ENCODE peak calls at places on chromosomes 16 and 17, in four cellular contexts. One of them, this sample, is unnamed.

GRCh38 chr16:22938647-22939046 is 124.7 kb downstream of the HS3ST2 start:
- DNase-seq in GM04503: no peak
- DNase-seq in AG04450: no peak
- DNase-seq in Kasumi-1: no peak
- DNase-seq in this sample: no peak

GRCh38 chr17:77385750-77386501 is 245.2 kb downstream of the SEC14L1 start:
- DNase-seq in GM04503: no peak
- DNase-seq in AG04450: no peak
- DNase-seq in Kasumi-1: no peak
- DNase-seq in this sample: no peak

GRCh38 chr17:35315283-35315682 is 58.1 kb downstream of the SLFN11 start:
- DNase-seq in GM04503: peak; percentile 78
- DNase-seq in AG04450: peak; percentile 21
- DNase-seq in Kasumi-1: no peak
- DNase-seq in this sample: peak; percentile 48

GRCh38 chr16:69145658-69146057 is 13.2 kb downstream of the UTP4 start:
- DNase-seq in GM04503: no peak
- DNase-seq in AG04450: no peak
- DNase-seq in Kasumi-1: no peak
- DNase-seq in this sample: no peak

GRCh38 chr16:66901626-66902025 is 17.1 kb downstream of the CDH16 start:
- DNase-seq in GM04503: no peak
- DNase-seq in AG04450: no peak
- DNase-seq in Kasumi-1: no peak
- DNase-seq in this sample: no peak

GRCh38 chr16:73154063-73154870 is 106.3 kb upstream of the ZFHX3 start:
- DNase-seq in GM04503: no peak
- DNase-seq in AG04450: no peak
- DNase-seq in Kasumi-1: peak; percentile 99
- DNase-seq in this sample: no peak

GRCh38 chr16:88634141-88634993 is 4.0 kb upstream of the IL17C start:
- DNase-seq in GM04503: no peak
- DNase-seq in AG04450: no peak
- DNase-seq in Kasumi-1: no peak
- DNase-seq in this sample: no peak

GRCh38 chr16:54370653-54371052 is 84.1 kb upstream of the IRX3 start:
- DNase-seq in GM04503: no peak
- DNase-seq in AG04450: no peak
- DNase-seq in Kasumi-1: no peak
- DNase-seq in this sample: no peak

GRCh38 chr17:44024853-44025252 is 10.1 kb upstream of the TMEM101 start:
- DNase-seq in GM04503: no peak
- DNase-seq in AG04450: no peak
- DNase-seq in Kasumi-1: no peak
- DNase-seq in this sample: no peak

GRCh38 chr17:15121426-15121825 is 143.7 kb downstream of the PMP22 start:
- DNase-seq in GM04503: peak; percentile 53
- DNase-seq in AG04450: no peak
- DNase-seq in Kasumi-1: no peak
- DNase-seq in this sample: no peak

GRCh38 chr17:5793899-5794298 is 209.6 kb upstream of the NLRP1 start:
- DNase-seq in GM04503: no peak
- DNase-seq in AG04450: no peak
- DNase-seq in Kasumi-1: no peak
- DNase-seq in this sample: no peak

GRCh38 chr16:77787452-77787851 is 912 bp upstream of the VAT1L start:
- DNase-seq in GM04503: no peak
- DNase-seq in AG04450: no peak
- DNase-seq in Kasumi-1: no peak
- DNase-seq in this sample: no peak

GRCh38 chr17:7173687-7174602 is 5.2 kb downstream of the ASGR1 start:
- DNase-seq in GM04503: no peak
- DNase-seq in AG04450: no peak
- DNase-seq in Kasumi-1: peak; percentile 72
- DNase-seq in this sample: no peak

GRCh38 chr16:69307856-69308255 is 3.3 kb upstream of the VPS4A start:
- DNase-seq in GM04503: no peak
- DNase-seq in AG04450: no peak
- DNase-seq in Kasumi-1: no peak
- DNase-seq in this sample: no peak

GRCh38 chr17:70420876-70421445 is 251.6 kb downstream of the KCNJ2 start:
- DNase-seq in GM04503: no peak
- DNase-seq in AG04450: no peak
- DNase-seq in Kasumi-1: no peak
- DNase-seq in this sample: no peak

GRCh38 chr17:82013772-82014321 is 8.8 kb downstream of the CENPX start:
- DNase-seq in GM04503: no peak
- DNase-seq in AG04450: no peak
- DNase-seq in Kasumi-1: no peak
- DNase-seq in this sample: no peak

GRCh38 chr17:234163-235047 is 53.0 kb upstream of the DOC2B start:
- DNase-seq in GM04503: no peak
- DNase-seq in AG04450: no peak
- DNase-seq in Kasumi-1: no peak
- DNase-seq in this sample: no peak

GRCh38 chr17:78791840-78792709 is 10.0 kb upstream of the CYTH1 start:
- DNase-seq in GM04503: no peak
- DNase-seq in AG04450: no peak
- DNase-seq in Kasumi-1: no peak
- DNase-seq in this sample: no peak

GRCh38 chr17:78226055-78226751 is 5.2 kb upstream of the TMEM235 start:
- DNase-seq in GM04503: no peak
- DNase-seq in AG04450: no peak
- DNase-seq in Kasumi-1: no peak
- DNase-seq in this sample: no peak